ENCODE peak calls at places on chromosomes 12 and 14, in six cellular contexts. B is activated gamma-delta T cell treated with anti-CD3 and anti-CD28 coated beads, Interleukin-2, amount 50 U/mL, for 16 hours; Y is left kidney; N is mammary epithelial cell; P is COR-L47; I is AG09309. W is an unnamed sample.

GRCh38 chr14:22231022-22231421 is 358.0 kb downstream of the DAD1 start:
- DNase-seq in B (peak), Y (no peak), N (no peak), P (no peak), I (no peak), W (no peak)

GRCh38 chr14:83993545-83993944 is 1536.4 kb upstream of the FLRT2 start:
- DNase-seq in B (no peak), Y (no peak), N (no peak), P (no peak), I (no peak), W (no peak)

GRCh38 chr14:52563120-52563519 is 10.5 kb downstream of the GPR137C start:
- DNase-seq in B (no peak), Y (no peak), N (peak), P (no peak), I (peak), W (no peak)

GRCh38 chr14:75453817-75454434 is 26.1 kb downstream of the JDP2 start:
- DNase-seq in B (no peak), Y (no peak), N (no peak), P (no peak), I (no peak), W (no peak)

GRCh38 chr12:27984275-27984674 is 11.7 kb upstream of the PTHLH start:
- DNase-seq in B (no peak), Y (no peak), N (peak), P (no peak), I (no peak), W (no peak)

GRCh38 chr12:130508847-130509246 is 171.2 kb downstream of the PIWIL1 start:
- DNase-seq in B (no peak), Y (no peak), N (no peak), P (no peak), I (no peak), W (no peak)

GRCh38 chr14:105889666-105890473 is 363.5 kb downstream of the TMEM121 start:
- DNase-seq in B (no peak), Y (no peak), N (no peak), P (no peak), I (no peak), W (no peak)

GRCh38 chr12:123713398-123714301 is 1.5 kb downstream of the ATP6V0A2 start:
- DNase-seq in B (no peak), Y (peak), N (peak), P (no peak), I (no peak), W (no peak)

GRCh38 chr14:32986791-32987545 is 48.3 kb downstream of the NPAS3 start:
- DNase-seq in B (no peak), Y (no peak), N (no peak), P (no peak), I (no peak), W (no peak)

GRCh38 chr14:89254201-89254919 is 162.7 kb downstream of the FOXN3 start:
- DNase-seq in B (no peak), Y (no peak), N (no peak), P (no peak), I (no peak), W (no peak)

GRCh38 chr12:26278266-26278665 is 82.9 kb downstream of the SSPN start:
- DNase-seq in B (no peak), Y (no peak), N (no peak), P (no peak), I (no peak), W (no peak)

GRCh38 chr14:24881496-24881895 is 168.5 kb downstream of the STXBP6 start:
- DNase-seq in B (no peak), Y (no peak), N (no peak), P (no peak), I (no peak), W (no peak)

GRCh38 chr14:71206766-71207371 is 299.6 kb downstream of the PCNX1 start:
- DNase-seq in B (no peak), Y (no peak), N (peak), P (no peak), I (peak), W (peak)